ENCODE peak calls at places on chromosomes 5 and 9, in nine cellular contexts. H, J, L, O, R, W, Z, X and N are unnamed samples.
A peak's percentile ranks its signal among the peaks of the same experiment; 100 is the strongest.

GRCh38 chr5:24633705-24634325 is 11.0 kb downstream of the CDH10 start:
- DNase-seq in O (peak; percentile 7), Z (no peak), W (no peak), L (peak; percentile 38), X (peak; percentile 62), H (peak; percentile 21), J (peak; percentile 57), R (peak; percentile 32), N (no peak)

GRCh38 chr5:39274388-39275085 is 55.2 kb upstream of the FYB1 start:
- DNase-seq in J (no peak), L (peak; percentile 13), O (no peak), Z (no peak), X (no peak), R (peak; percentile 59), H (no peak), W (no peak), N (no peak)

GRCh38 chr9:15400281-15400941 is 22.3 kb upstream of the SNAPC3 start:
- DNase-seq in X (no peak), H (no peak), O (peak; percentile 28), Z (peak; percentile 7), L (no peak), J (no peak), R (no peak), W (no peak), N (peak; percentile 44)

GRCh38 chr9:105282870-105283621 is 38.6 kb downstream of the SLC44A1 start:
- DNase-seq in H (no peak), X (no peak), O (no peak), J (no peak), Z (no peak), R (no peak), W (no peak), L (no peak), N (no peak)

GRCh38 chr9:19271081-19271480 is 40.6 kb downstream of the DENND4C start:
- DNase-seq in J (no peak), X (no peak), R (no peak), Z (no peak), O (no peak), H (no peak), W (no peak), L (no peak), N (no peak)

GRCh38 chr9:127316586-127317383 is 52.2 kb downstream of the GARNL3 start:
- DNase-seq in W (no peak), O (peak; percentile 15), R (peak; percentile 26), H (no peak), J (no peak), X (no peak), L (peak; percentile 26), Z (no peak), N (peak; percentile 13)

GRCh38 chr5:118794281-118794680 is 194.1 kb downstream of the DTWD2 start:
- DNase-seq in H (no peak), J (no peak), O (no peak), X (no peak), L (no peak), W (no peak), R (no peak), Z (no peak), N (no peak)

GRCh38 chr5:150323092-150323491 is 20.4 kb upstream of the ARSI start:
- DNase-seq in L (no peak), R (no peak), X (no peak), Z (no peak), W (no peak), J (no peak), H (no peak), O (no peak), N (no peak)

GRCh38 chr5:27353970-27354369 is 315.6 kb upstream of the CDH9 start:
- DNase-seq in H (no peak), L (no peak), O (no peak), W (no peak), X (no peak), J (no peak), Z (no peak), R (no peak), N (no peak)

GRCh38 chr9:79939819-79940218 is 368.1 kb downstream of the TLE4 start:
- DNase-seq in X (no peak), O (no peak), L (no peak), W (no peak), Z (no peak), J (peak; percentile 40), R (no peak), H (no peak), N (no peak)

GRCh38 chr5:122219767-122220166 is 90.4 kb downstream of the ZNF474 start:
- DNase-seq in Z (no peak), O (no peak), X (no peak), L (no peak), R (no peak), H (no peak), J (no peak), W (no peak), N (no peak)

GRCh38 chr5:58185397-58186195 is 274.3 kb downstream of the PLK2 start:
- DNase-seq in O (no peak), L (no peak), R (no peak), H (no peak), Z (no peak), W (no peak), X (no peak), J (no peak), N (no peak)

GRCh38 chr5:179289756-179290385 is 55.4 kb downstream of the ADAMTS2 start:
- DNase-seq in J (no peak), O (no peak), H (no peak), W (no peak), R (no peak), L (no peak), Z (no peak), X (no peak), N (no peak)

GRCh38 chr9:79638806-79639205 is 67.0 kb downstream of the TLE4 start:
- DNase-seq in H (no peak), Z (no peak), W (no peak), J (no peak), X (no peak), L (no peak), R (no peak), O (no peak), N (no peak)

GRCh38 chr5:99866740-99867139 is 668.4 kb upstream of the FAM174A start:
- DNase-seq in O (no peak), J (no peak), H (no peak), R (peak; percentile 19), Z (no peak), W (no peak), L (no peak), X (no peak), N (no peak)

GRCh38 chr9:22088372-22089063 is 79.4 kb upstream of the CDKN2B start:
- DNase-seq in J (no peak), R (peak; percentile 10), O (no peak), H (no peak), W (no peak), X (no peak), Z (no peak), L (no peak), N (no peak)

GRCh38 chr9:107650321-107650720 is 160.8 kb upstream of the KLF4 start:
- DNase-seq in R (no peak), L (peak; percentile 54), O (peak; percentile 54), W (no peak), H (no peak), J (no peak), Z (no peak), X (no peak), N (peak; percentile 26)

GRCh38 chr5:181245427-181246275 is 1.9 kb upstream of the RACK1 start:
- DNase-seq in O (no peak), R (no peak), L (no peak), J (no peak), X (no peak), H (no peak), Z (no peak), W (peak; percentile 86), N (no peak)

GRCh38 chr9:119811030-119811429 is 441.8 kb upstream of the BRINP1 start:
- DNase-seq in L (peak; percentile 50), J (no peak), X (no peak), W (no peak), Z (peak; percentile 40), H (no peak), R (peak; percentile 7), O (peak; percentile 14), N (no peak)

GRCh38 chr9:132647355-132647754 is 22.4 kb downstream of the DDX31 start:
- DNase-seq in O (peak; percentile 88), H (no peak), R (no peak), W (no peak), X (no peak), Z (no peak), J (no peak), L (peak; percentile 89), N (peak; percentile 91)

GRCh38 chr9:19154135-19154612 is 26.9 kb upstream of the PLIN2 start:
- DNase-seq in H (no peak), R (no peak), Z (peak; percentile 78), J (no peak), O (peak; percentile 58), X (no peak), L (peak; percentile 99), W (no peak), N (peak; percentile 63)

GRCh38 chr5:86407711-86408110 is 210.0 kb upstream of the COX7C start:
- DNase-seq in H (no peak), J (no peak), Z (no peak), O (no peak), R (no peak), X (no peak), W (no peak), L (no peak), N (no peak)

GRCh38 chr9:115204827-115205506 is 87.0 kb upstream of the TNC start:
- DNase-seq in L (peak; percentile 77), H (no peak), W (no peak), O (peak; percentile 36), R (peak; percentile 51), J (no peak), X (no peak), Z (no peak), N (no peak)

GRCh38 chr5:150302301-150303069 is at the start of gene ARSI:
- DNase-seq in L (peak; percentile 22), J (no peak), X (peak; percentile 93), Z (peak; percentile 86), W (peak; percentile 85), O (peak; percentile 69), R (no peak), H (peak; percentile 60), N (peak; percentile 87)